ENCODE peak calls at places on chromosomes 16 and 17, in six cellular contexts. W is iris pigment epithelial cell, N is thoracic aorta, C is ureter, O is putamen, F is tibial artery. Q is an unnamed sample.

GRCh38 chr17:3710951-3711383 is 12.7 kb upstream of the HASPIN start:
- DNase-seq in O (no peak), F (no peak), W (peak), C (peak), N (no peak), Q (peak)

GRCh38 chr17:8226536-8227237 is 16.3 kb upstream of the AURKB start:
- DNase-seq in C (peak), W (peak), O (peak), N (no peak), F (peak), Q (peak)

GRCh38 chr17:66679631-66680517 is 155.0 kb upstream of the CACNG5 start:
- DNase-seq in C (no peak), N (no peak), W (no peak), F (no peak), O (no peak), Q (no peak)

GRCh38 chr17:57323391-57323790 is 67.1 kb downstream of the MSI2 start:
- DNase-seq in F (no peak), C (no peak), N (no peak), O (no peak), W (no peak), Q (no peak)

GRCh38 chr16:10031473-10031872 is 150.8 kb downstream of the GRIN2A start:
- DNase-seq in C (no peak), O (no peak), W (no peak), N (no peak), F (no peak), Q (no peak)

GRCh38 chr17:40121191-40121885 is 433 bp upstream of the MSL1 start:
- DNase-seq in F (no peak), C (no peak), W (peak), N (no peak), O (peak), Q (no peak)

GRCh38 chr17:69945698-69946185 is 129.3 kb upstream of the KCNJ16 start:
- DNase-seq in F (no peak), N (no peak), W (no peak), C (no peak), O (peak), Q (peak)

GRCh38 chr17:48505788-48506187 is 25.0 kb downstream of the HOXB1 start:
- DNase-seq in O (no peak), N (no peak), W (peak), F (no peak), C (no peak), Q (peak)

GRCh38 chr16:24773771-24774427 is 44.4 kb downstream of the TNRC6A start:
- DNase-seq in W (no peak), C (no peak), N (no peak), O (no peak), F (no peak), Q (no peak)

Q was measured in astrocyte.